ENCODE peak calls at places on chromosomes 12 and 14, in ten cellular contexts. T is fibroblast of the aortic adventitia; D is left lobe of liver; A is body of pancreas; N is glutamatergic neuron; L is NCI-H226; R is activated CD4-positive, alpha-beta T cell treated with anti-CD3 and anti-CD28 coated beads, Interleukin-2, amount 10 ng/mL, durations not matched to agents 7 days and 5 days; V is GM04504; Q is left ventricle myocardium superior; U is CD4-positive, CD25-positive, alpha-beta regulatory T cell. J is an unnamed sample.

GRCh38 chr14:105269405-105269804 is 21.1 kb downstream of the BTBD6 start:
- DNase-seq in T (no peak), L (no peak), A (no peak), R (no peak), Q (no peak), D (no peak), U (no peak), V (no peak), N (no peak), J (no peak)

GRCh38 chr14:54894995-54895394 is 7.6 kb downstream of the GCH1 start:
- DNase-seq in N (no peak), V (no peak), A (no peak), T (peak; percentile 16), R (no peak), D (no peak), Q (no peak), U (no peak), L (peak; percentile 63), J (no peak)

GRCh38 chr14:68791078-68791983 is 1.5 kb downstream of the ZFP36L1 start:
- DNase-seq in A (peak; percentile 48), R (no peak), N (peak; percentile 9), Q (peak; percentile 22), D (peak; percentile 54), U (no peak), T (peak; percentile 55), V (no peak), L (no peak), J (peak; percentile 73)

GRCh38 chr14:55031190-55031589 is 4.2 kb downstream of the SOCS4 start:
- DNase-seq in U (no peak), V (no peak), L (no peak), D (no peak), Q (no peak), A (no peak), R (no peak), N (no peak), T (no peak), J (no peak)

GRCh38 chr12:49903700-49904423 is at the start of gene FAIM2:
- DNase-seq in Q (peak; percentile 85), N (peak; percentile 73), L (no peak), A (peak; percentile 22), R (peak; percentile 48), D (no peak), U (peak; percentile 39), T (peak; percentile 83), V (peak; percentile 46), J (peak; percentile 76)

GRCh38 chr12:79274571-79275064 is 410.0 kb downstream of the SYT1 start:
- DNase-seq in L (no peak), R (no peak), T (peak; percentile 25), U (no peak), Q (no peak), V (no peak), A (no peak), N (no peak), D (no peak), J (no peak)

GRCh38 chr14:57533214-57533613 is 39.6 kb upstream of the CCDC198 start:
- DNase-seq in V (peak; percentile 4), R (peak; percentile 18), T (peak; percentile 42), L (no peak), A (peak; percentile 13), Q (no peak), D (no peak), N (peak; percentile 24), U (no peak), J (no peak)

GRCh38 chr12:10363922-10364838 is 25.7 kb downstream of the KLRK1 start:
- DNase-seq in V (peak; percentile 17), R (peak; percentile 49), N (no peak), L (peak; percentile 11), Q (peak; percentile 40), D (peak; percentile 62), A (peak; percentile 36), T (peak; percentile 41), U (no peak), J (peak; percentile 62)

GRCh38 chr12:30599631-30600030 is 96.0 kb downstream of the IPO8 start:
- DNase-seq in Q (no peak), L (no peak), D (no peak), V (no peak), U (no peak), N (no peak), T (peak; percentile 14), A (no peak), R (no peak), J (no peak)

GRCh38 chr14:98498019-98498885 is 773.7 kb downstream of the BCL11B start:
- DNase-seq in Q (no peak), L (no peak), T (no peak), V (no peak), U (no peak), R (no peak), A (no peak), N (no peak), D (no peak), J (no peak)

GRCh38 chr12:58433969-58434368 is 486.3 kb downstream of the LRIG3 start:
- DNase-seq in T (no peak), D (no peak), V (no peak), Q (no peak), A (no peak), N (no peak), U (no peak), R (no peak), L (peak; percentile 25), J (no peak)

GRCh38 chr14:78758333-78758732 is 588.2 kb downstream of the NRXN3 start:
- DNase-seq in L (no peak), A (no peak), V (no peak), R (no peak), Q (no peak), T (peak; percentile 31), D (no peak), N (no peak), U (no peak), J (no peak)

GRCh38 chr14:74572829-74573360 is 39.1 kb downstream of the LTBP2 start:
- DNase-seq in R (no peak), N (no peak), D (no peak), A (no peak), V (no peak), Q (no peak), L (no peak), T (no peak), U (no peak), J (no peak)

GRCh38 chr12:53336137-53336785 is at the start of gene SP7:
- DNase-seq in T (no peak), Q (no peak), U (no peak), V (no peak), D (no peak), L (no peak), N (peak; percentile 36), R (no peak), A (no peak), J (no peak)

GRCh38 chr14:103628221-103628683 is 759 bp upstream of the KLC1 start:
- DNase-seq in D (peak; percentile 75), R (no peak), N (peak; percentile 77), Q (peak; percentile 85), V (peak; percentile 63), U (no peak), T (peak; percentile 82), A (peak; percentile 81), L (peak; percentile 84), J (peak; percentile 91)

GRCh38 chr14:70173569-70173968 is 15.2 kb downstream of the SLC8A3 start:
- DNase-seq in U (no peak), N (no peak), T (no peak), D (no peak), R (no peak), L (no peak), A (no peak), V (no peak), Q (no peak), J (no peak)

GRCh38 chr14:73173092-73173735 is 36.9 kb downstream of the PSEN1 start:
- DNase-seq in R (peak; percentile 19), D (no peak), V (no peak), A (no peak), Q (no peak), L (no peak), T (peak; percentile 75), N (no peak), U (peak; percentile 30), J (no peak)

GRCh38 chr14:93946506-93947170 is 19.5 kb downstream of the FAM181A start:
- DNase-seq in L (peak; percentile 46), N (no peak), A (no peak), T (no peak), U (no peak), V (no peak), R (no peak), Q (peak; percentile 9), D (no peak), J (peak; percentile 13)

GRCh38 chr14:25049127-25049558 is 804 bp downstream of the STXBP6 start:
- DNase-seq in D (no peak), Q (peak; percentile 55), L (no peak), N (no peak), U (no peak), A (peak; percentile 46), V (no peak), T (peak; percentile 5), R (no peak), J (peak; percentile 70)

GRCh38 chr12:4242595-4242994 is 31.0 kb upstream of the CCND2 start:
- DNase-seq in T (no peak), U (no peak), V (no peak), R (no peak), N (no peak), A (no peak), Q (no peak), L (no peak), D (no peak), J (no peak)

GRCh38 chr12:74031045-74031444 is 506.6 kb upstream of the ATXN7L3B start:
- DNase-seq in R (no peak), A (no peak), N (no peak), D (no peak), T (no peak), U (no peak), L (no peak), V (no peak), Q (no peak), J (no peak)

GRCh38 chr14:50943261-50943942 is 881 bp downstream of the PYGL start:
- DNase-seq in D (peak; percentile 87), Q (peak; percentile 73), T (peak; percentile 67), N (no peak), U (no peak), R (no peak), L (peak; percentile 81), V (no peak), A (peak; percentile 50), J (peak; percentile 90)

GRCh38 chr12:62744551-62744950 is 190.4 kb downstream of the PPM1H start:
- DNase-seq in D (no peak), V (no peak), N (no peak), U (no peak), R (no peak), Q (peak; percentile 43), L (no peak), A (no peak), T (no peak), J (no peak)

GRCh38 chr12:105861232-105861631 is 277.5 kb downstream of the NUAK1 start:
- DNase-seq in D (no peak), N (no peak), V (no peak), A (no peak), Q (no peak), L (no peak), T (no peak), U (no peak), R (no peak), J (no peak)

GRCh38 chr12:67649165-67650126 is 901 bp downstream of the DYRK2 start:
- DNase-seq in D (peak; percentile 55), N (peak; percentile 44), T (no peak), Q (peak; percentile 68), A (peak; percentile 49), U (peak; percentile 44), V (no peak), L (no peak), R (peak; percentile 29), J (peak; percentile 79)

GRCh38 chr12:13504074-13504473 is 307.5 kb downstream of the EMP1 start:
- DNase-seq in L (no peak), U (no peak), Q (no peak), V (no peak), D (no peak), N (no peak), A (no peak), R (no peak), T (peak; percentile 22), J (no peak)

GRCh38 chr14:78612666-78613065 is 442.5 kb downstream of the NRXN3 start:
- DNase-seq in Q (no peak), N (no peak), D (no peak), A (no peak), T (peak; percentile 63), U (no peak), L (no peak), R (no peak), V (no peak), J (no peak)

GRCh38 chr12:43550831-43551270 is 1.2 kb downstream of the ADAMTS20 start:
- DNase-seq in L (no peak), R (no peak), U (no peak), Q (no peak), D (no peak), V (no peak), T (no peak), A (no peak), N (peak; percentile 40), J (no peak)